ENCODE peak calls at places on chromosome 5, in five cellular contexts. J is cardiac muscle cell; O is CD8-positive, alpha-beta T cell; A is omental fat pad; X is choroid plexus epithelial cell. I is an unnamed sample.

GRCh38 chr5:160353379-160353778 is 17.0 kb downstream of the C1QTNF2 start:
- DNase-seq in J (no peak), O (no peak), A (no peak), X (peak; percentile 19), I (no peak)

GRCh38 chr5:60945760-60946253 is 802 bp downstream of the NDUFAF2 start:
- DNase-seq in J (peak; percentile 37), O (peak; percentile 4), A (peak; percentile 29), X (peak; percentile 66), I (no peak)

GRCh38 chr5:60583598-60583997 is 116.4 kb downstream of the DEPDC1B start:
- DNase-seq in J (no peak), O (no peak), A (no peak), X (no peak), I (no peak)

GRCh38 chr5:102451082-102451481 is 47.7 kb downstream of the SLCO6A1 start:
- DNase-seq in J (no peak), O (no peak), A (no peak), X (no peak), I (no peak)

GRCh38 chr5:2686296-2686695 is 65.2 kb downstream of the IRX2 start:
- DNase-seq in J (no peak), O (no peak), A (no peak), X (no peak), I (no peak)

GRCh38 chr5:115842089-115842881 is 550 bp downstream of the AP3S1 start:
- DNase-seq in J (peak; percentile 92), O (peak; percentile 7), A (no peak), X (no peak), I (no peak)

GRCh38 chr5:92800360-92800759 is 780.7 kb downstream of the NR2F1-AS1 start:
- DNase-seq in J (no peak), O (no peak), A (no peak), X (peak; percentile 92), I (no peak)

GRCh38 chr5:61371474-61371873 is 39.4 kb downstream of the ZSWIM6 start:
- DNase-seq in J (no peak), O (no peak), A (no peak), X (no peak), I (no peak)

GRCh38 chr5:172497591-172498255 is 43.4 kb upstream of the SH3PXD2B start:
- DNase-seq in J (no peak), O (no peak), A (no peak), X (no peak), I (no peak)

GRCh38 chr5:50550274-50550673 is 109.2 kb upstream of the EMB start:
- DNase-seq in J (no peak), O (no peak), A (no peak), X (no peak), I (no peak)

GRCh38 chr5:89343666-89344065 is 460.7 kb upstream of the MEF2C start:
- DNase-seq in J (no peak), O (no peak), A (no peak), X (peak; percentile 41), I (no peak)

GRCh38 chr5:35457912-35458823 is 159.5 kb upstream of the SPEF2 start:
- DNase-seq in J (no peak), O (no peak), A (no peak), X (no peak), I (no peak)

GRCh38 chr5:179345179-179345428 is 157 bp downstream of the ADAMTS2 start:
- DNase-seq in J (no peak), O (no peak), A (no peak), X (no peak), I (no peak)

DNA sequence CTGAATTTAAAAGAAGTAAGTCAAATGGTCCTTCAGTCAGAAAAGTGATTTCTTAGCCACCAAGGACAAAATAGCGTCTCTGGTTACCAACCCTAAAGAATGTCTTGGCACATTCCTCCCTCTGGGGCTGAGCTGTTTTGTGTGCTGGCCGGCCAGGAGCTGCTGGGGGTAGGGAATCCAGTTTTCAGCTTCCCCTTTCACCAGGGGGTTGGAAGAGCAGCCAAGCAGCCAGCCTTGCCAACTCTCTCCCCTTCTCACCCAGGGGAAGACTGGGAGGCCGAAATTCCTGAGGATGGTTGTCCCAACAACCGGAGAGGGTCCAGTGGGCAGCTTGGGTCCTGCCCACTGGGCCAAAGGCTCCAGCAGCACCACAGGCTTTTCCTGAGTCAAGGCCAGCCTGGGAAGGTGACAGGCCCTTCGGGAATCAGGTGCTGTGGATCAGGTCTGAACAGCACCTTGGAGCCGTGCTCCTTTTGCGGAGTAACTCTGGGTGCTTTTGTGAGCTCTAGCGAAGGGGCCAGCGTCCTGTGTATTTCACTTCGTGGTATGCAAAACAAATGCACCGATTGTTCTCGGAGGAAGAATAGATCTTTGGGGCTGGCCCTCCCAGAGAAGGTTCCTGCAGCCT is 4.2 kb downstream of the WWC1 start:
- DNase-seq in J (peak; percentile 71), O (no peak), A (no peak), X (peak; percentile 85), I (no peak)
- TF ChIP-seq CTCF in J (peak; percentile 72), O (no peak), A (no peak), X (peak; percentile 81), I (no peak)

GRCh38 chr5:40735609-40736008 is 20.2 kb downstream of the TTC33 start:
- DNase-seq in J (no peak), O (no peak), A (no peak), X (peak; percentile 2), I (no peak)

GRCh38 chr5:40736103-40736875 is 19.5 kb downstream of the TTC33 start:
- DNase-seq in J (peak; percentile 52), O (no peak), A (no peak), X (peak; percentile 82), I (no peak)

GRCh38 chr5:40733439-40733838 is 22.3 kb downstream of the TTC33 start:
- DNase-seq in J (no peak), O (no peak), A (no peak), X (peak; percentile 8), I (no peak)

GRCh38 chr5:40734986-40735385 is 20.8 kb downstream of the TTC33 start:
- DNase-seq in J (no peak), O (no peak), A (no peak), X (peak; percentile 6), I (no peak)

GRCh38 chr5:40733842-40734563 is 21.8 kb downstream of the TTC33 start:
- DNase-seq in J (no peak), O (no peak), A (no peak), X (peak; percentile 28), I (no peak)
- TF ChIP-seq CTCF in J (no peak), O (no peak), A (no peak), X (peak; percentile 17), I (no peak)

GRCh38 chr5:154397652-154398406 is 48.0 kb upstream of the SAP30L start:
- DNase-seq in J (no peak), O (no peak), A (no peak), X (no peak), I (no peak)
- TF ChIP-seq CTCF in J (no peak), O (no peak), A (no peak), X (no peak), I (no peak)

GRCh38 chr5:98839469-98840383 is 66.3 kb downstream of the RGMB start:
- DNase-seq in J (no peak), O (no peak), A (no peak), X (peak; percentile 53), I (no peak)
- TF ChIP-seq CTCF in J (peak; percentile 45), O (no peak), A (no peak), X (peak; percentile 67), I (peak; percentile 46)

GRCh38 chr5:5678909-5679308 is 256.4 kb downstream of the ICE1 start:
- DNase-seq in J (no peak), O (no peak), A (no peak), X (no peak), I (no peak)

GRCh38 chr5:5687113-5687512 is 264.6 kb downstream of the ICE1 start:
- DNase-seq in J (no peak), O (no peak), A (no peak), X (no peak), I (no peak)

GRCh38 chr5:5685737-5686136 is 263.3 kb downstream of the ICE1 start:
- DNase-seq in J (no peak), O (no peak), A (no peak), X (no peak), I (no peak)

GRCh38 chr5:5686356-5686755 is 263.9 kb downstream of the ICE1 start:
- DNase-seq in J (no peak), O (no peak), A (no peak), X (no peak), I (no peak)

DNA sequence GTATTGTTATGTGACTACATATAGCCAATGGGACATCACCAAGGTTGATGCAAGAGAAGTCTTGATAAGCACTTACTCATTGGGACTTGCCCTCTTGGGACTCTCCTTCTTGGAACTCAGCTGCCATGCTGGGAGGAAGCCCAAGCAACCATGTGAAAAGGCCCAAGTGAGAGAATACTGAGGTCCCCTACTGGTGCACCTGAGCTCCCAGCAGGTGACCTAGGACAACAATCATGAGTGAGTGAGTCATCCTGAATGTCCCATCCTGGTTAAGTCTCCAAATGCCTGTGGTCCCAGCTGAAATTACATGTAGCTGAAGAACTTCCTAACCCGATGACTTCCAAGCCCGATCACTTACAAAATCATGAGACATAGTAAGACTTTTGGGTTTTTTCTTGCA is 260.7 kb downstream of the ICE1 start:
- DNase-seq in J (no peak), O (no peak), A (no peak), X (no peak), I (no peak)
- TF ChIP-seq CTCF in J (no peak), O (no peak), A (no peak), X (no peak), I (no peak)

GRCh38 chr5:127442085-127442484 is 75.4 kb upstream of the PRRC1 start:
- DNase-seq in J (peak; percentile 55), O (no peak), A (no peak), X (peak; percentile 59), I (no peak)
- TF ChIP-seq CTCF in J (peak; percentile 23), O (no peak), A (no peak), X (peak; percentile 36), I (no peak)

GRCh38 chr5:163005949-163006348 is 431.4 kb upstream of the CCNG1 start:
- DNase-seq in J (no peak), O (no peak), A (no peak), X (no peak), I (no peak)
- TF ChIP-seq CTCF in J (no peak), O (no peak), A (no peak), X (no peak), I (no peak)

I was measured in natural killer cell.